ENCODE peak calls at places on chromosome 6, in five cellular contexts. Y, E, R, Z and A are unnamed samples. For H3K4me1, the result is how much of the 10 kb centered on the place peaks cover.

GRCh38 chr6:163739968-163740367 is 325.4 kb downstream of the QKI start:
- DNase-seq in Y (no peak), E (no peak), R (no peak), Z (no peak), A (no peak)

GRCh38 chr6:12903246-12903645 is 186.7 kb downstream of the PHACTR1 start:
- DNase-seq in R (no peak), Y (no peak), E (no peak), Z (no peak), A (no peak)

GRCh38 chr6:22878706-22879105 is 309.3 kb downstream of the HDGFL1 start:
- DNase-seq in Y (no peak), R (no peak), E (no peak), Z (no peak), A (no peak)

GRCh38 chr6:119351005-119351394 is 1.4 kb upstream of the MAN1A1 start:
- DNase-seq in Y (no peak), R (no peak), E (no peak), Z (no peak), A (no peak)

GRCh38 chr6:107786179-107786578 is 37.9 kb downstream of the SCML4 start:
- DNase-seq in R (no peak), Y (no peak), Z (no peak), E (no peak), A (no peak)

GRCh38 chr6:168097221-168097620 is 18.2 kb upstream of the FRMD1 start:
- DNase-seq in E (no peak), Y (no peak), R (no peak), Z (no peak), A (no peak)

GRCh38 chr6:111938710-111939109 is 65.5 kb upstream of the FYN start:
- DNase-seq in R (no peak), Y (no peak), E (peak), Z (no peak), A (no peak)

GRCh38 chr6:28768187-28768913 is 155.4 kb downstream of the TRIM27 start:
- DNase-seq in Z (no peak), E (no peak), R (no peak), Y (no peak), A (no peak)

GRCh38 chr6:134342972-134343371 is 25.1 kb upstream of the SGK1 start:
- DNase-seq in R (no peak), E (no peak), Y (no peak), Z (no peak), A (no peak)

GRCh38 chr6:72955666-72956065 is 269.6 kb downstream of the KHDC1L start:
- DNase-seq in Y (no peak), R (no peak), E (no peak), Z (no peak), A (no peak)

GRCh38 chr6:68634503-68635411 is at the start of gene ADGRB3:
- DNase-seq in Z (no peak), Y (peak), R (peak), E (no peak), A (peak)

GRCh38 chr6:129859524-129859923 is 1.6 kb downstream of the TMEM244 start:
- DNase-seq in R (no peak), Y (no peak), Z (no peak), E (no peak), A (no peak)

GRCh38 chr6:167401525-167402194 is 76.8 kb downstream of the TTLL2 start:
- DNase-seq in E (no peak), Z (no peak), Y (no peak), R (no peak), A (no peak)

GRCh38 chr6:34246563-34247391 is 2.0 kb downstream of the SMIM29 start:
- DNase-seq in Z (no peak), E (peak), Y (no peak), R (peak), A (peak)

GRCh38 chr6:128600397-128600951 is 80.1 kb upstream of the PTPRK start:
- DNase-seq in R (no peak), Z (peak), Y (no peak), E (peak), A (no peak)

GRCh38 chr6:122180132-122180531 is 219.3 kb upstream of the HSF2 start:
- DNase-seq in R (no peak), E (no peak), Z (no peak), Y (no peak), A (no peak)

GRCh38 chr6:148747493-148748160 is 797 bp downstream of the UST start:
- DNase-seq in R (peak), E (no peak), Y (peak), Z (no peak), A (peak)
- TF ChIP-seq CTCF in R (no peak), E (no peak), Y (no peak), Z (peak), A (no peak)

GRCh38 chr6:43310624-43311023 is 2.0 kb upstream of the CRIP3 start:
- DNase-seq in Y (no peak), R (no peak), Z (no peak), E (no peak), A (no peak)
- H3K4me1 ChIP-seq in Y (under half), R (under half), Z (under half), E (under half), A (under half)

GRCh38 chr6:170139531-170139930 is 151.3 kb downstream of the DLL1 start:
- DNase-seq in Z (no peak), R (no peak), Y (no peak), E (no peak), A (no peak)
- TF ChIP-seq CTCF in Z (no peak), R (no peak), Y (no peak), E (no peak), A (no peak)

GRCh38 chr6:137227872-137228302 is 8.7 kb upstream of the IFNGR1 start:
- DNase-seq in Z (no peak), E (no peak), Y (no peak), R (no peak), A (no peak)
- H3K4me1 ChIP-seq in Z (half or more), E (under half), Y (under half), R (under half), A (under half)

GRCh38 chr6:39821014-39821738 is 29.0 kb downstream of the DAAM2 start:
- DNase-seq in E (no peak), Z (no peak), R (no peak), Y (no peak), A (no peak)
- TF ChIP-seq CTCF in E (no peak), Z (no peak), R (peak), Y (no peak), A (no peak)